ENCODE peak calls at places on chromosome 3, in five cellular contexts. P is K562, Q is H1, E is GM12878, L is HepG2. R is an unnamed sample. For H3K4me1, the result is how much of the 10 kb centered on the place peaks cover.

GRCh38 chr3:126557415-126557745 is 1.4 kb downstream of the C3orf22 start:
- DNase-seq in Q (peak), L (no peak), P (no peak), E (no peak), R (no peak)

GRCh38 chr3:113287111-113287817 is 75.9 kb downstream of the BOC start:
- DNase-seq in L (peak), P (peak), E (no peak), Q (no peak), R (peak)

GRCh38 chr3:30188713-30189112 is 417.7 kb upstream of the TGFBR2 start:
- DNase-seq in L (no peak), P (no peak), Q (no peak), E (no peak), R (no peak)

GRCh38 chr3:78580691-78581090 is 1187.1 kb downstream of the ROBO1 start:
- DNase-seq in P (no peak), L (no peak), Q (no peak), E (no peak), R (no peak)

GRCh38 chr3:134992586-134992985 is 197.5 kb downstream of the EPHB1 start:
- DNase-seq in L (no peak), Q (no peak), E (no peak), P (no peak), R (no peak)

GRCh38 chr3:64642327-64643151 is 45.3 kb downstream of the ADAMTS9 start:
- DNase-seq in Q (no peak), L (no peak), P (no peak), E (no peak), R (no peak)

GRCh38 chr3:179769411-179770247 is 116.8 kb downstream of the USP13 start:
- DNase-seq in P (no peak), E (no peak), Q (no peak), L (no peak), R (no peak)

GRCh38 chr3:45417949-45418847 is 29.8 kb downstream of the LARS2 start:
- DNase-seq in Q (no peak), P (no peak), L (no peak), E (no peak), R (no peak)

GRCh38 chr3:177523072-177523675 is 325.9 kb upstream of the TBL1XR1 start:
- DNase-seq in P (no peak), E (no peak), Q (no peak), L (no peak), R (no peak)

GRCh38 chr3:8619548-8619947 is 25.1 kb downstream of the SSUH2 start:
- DNase-seq in P (no peak), L (no peak), E (no peak), Q (no peak), R (no peak)

GRCh38 chr3:160052385-160053047 is 63.9 kb downstream of the IL12A start:
- DNase-seq in Q (no peak), E (no peak), P (no peak), L (no peak), R (no peak)

GRCh38 chr3:112531358-112531781 is 30.4 kb downstream of the ATG3 start:
- DNase-seq in L (peak), E (no peak), Q (no peak), P (peak), R (peak)

GRCh38 chr3:196639517-196640500 is at the start of gene NRROS:
- DNase-seq in E (no peak), P (peak), L (no peak), Q (peak), R (no peak)

GRCh38 chr3:20573175-20573574 is 387.2 kb upstream of the SGO1 start:
- DNase-seq in E (no peak), P (no peak), L (no peak), Q (no peak), R (no peak)

GRCh38 chr3:127822836-127823589 is 698 bp upstream of the MGLL start:
- DNase-seq in E (no peak), P (peak), L (no peak), Q (no peak), R (no peak)

GRCh38 chr3:115071611-115072010 is 75.5 kb downstream of the ZBTB20 start:
- DNase-seq in Q (no peak), L (no peak), E (no peak), P (no peak), R (no peak)

GRCh38 chr3:135082706-135083105 is 287.6 kb downstream of the EPHB1 start:
- DNase-seq in P (no peak), E (no peak), Q (no peak), L (no peak), R (no peak)

DNA sequence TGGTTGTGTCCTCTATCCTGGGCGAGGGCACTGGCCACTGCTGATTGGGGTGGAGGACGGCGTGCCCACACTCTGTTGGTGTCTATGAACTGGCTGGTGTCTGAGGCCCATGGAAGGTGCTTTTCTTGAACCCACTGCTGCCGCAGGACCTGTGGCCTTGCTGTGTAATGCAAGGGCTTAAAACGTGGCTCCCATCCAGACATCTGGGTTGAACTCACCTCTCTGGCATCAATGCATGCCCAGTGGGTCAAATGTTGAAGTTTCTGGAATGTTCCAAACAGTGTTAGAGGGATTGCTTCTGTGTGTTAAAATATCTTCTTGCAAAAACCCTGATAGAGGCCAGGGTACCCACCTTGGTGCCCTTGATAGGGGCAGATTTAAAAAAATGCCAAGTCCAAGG is 42.6 kb downstream of the FAM3D start:
- DNase-seq in E (no peak), Q (no peak), L (no peak), P (no peak), R (no peak)
- H3K4me1 ChIP-seq in E (under half), Q (under half), L (under half), P (under half), R (under half)

DNA sequence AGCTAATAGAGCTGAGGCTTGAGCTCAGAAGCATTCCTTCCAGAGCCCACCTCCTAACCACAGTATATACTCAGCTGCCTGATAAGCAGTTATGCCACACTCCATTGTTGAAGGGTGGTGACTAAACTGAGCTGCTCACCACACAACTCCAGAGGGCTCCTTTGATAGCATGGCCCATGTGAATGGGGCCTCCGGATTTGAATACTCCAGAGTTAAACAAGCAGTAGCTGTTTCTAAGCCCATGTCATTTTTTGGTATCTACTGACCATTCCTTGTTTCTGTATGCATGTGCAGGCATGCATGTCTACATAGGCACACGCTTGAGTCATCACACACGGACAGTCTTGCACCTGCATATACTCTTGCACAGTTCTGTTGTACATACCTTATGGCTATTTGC is 28.9 kb downstream of the IGSF10 start:
- DNase-seq in Q (no peak), P (no peak), L (no peak), E (no peak), R (no peak)
- TF ChIP-seq SP1 in Q (no peak), P (no peak), L (no peak), E (no peak), R (no peak)

DNA sequence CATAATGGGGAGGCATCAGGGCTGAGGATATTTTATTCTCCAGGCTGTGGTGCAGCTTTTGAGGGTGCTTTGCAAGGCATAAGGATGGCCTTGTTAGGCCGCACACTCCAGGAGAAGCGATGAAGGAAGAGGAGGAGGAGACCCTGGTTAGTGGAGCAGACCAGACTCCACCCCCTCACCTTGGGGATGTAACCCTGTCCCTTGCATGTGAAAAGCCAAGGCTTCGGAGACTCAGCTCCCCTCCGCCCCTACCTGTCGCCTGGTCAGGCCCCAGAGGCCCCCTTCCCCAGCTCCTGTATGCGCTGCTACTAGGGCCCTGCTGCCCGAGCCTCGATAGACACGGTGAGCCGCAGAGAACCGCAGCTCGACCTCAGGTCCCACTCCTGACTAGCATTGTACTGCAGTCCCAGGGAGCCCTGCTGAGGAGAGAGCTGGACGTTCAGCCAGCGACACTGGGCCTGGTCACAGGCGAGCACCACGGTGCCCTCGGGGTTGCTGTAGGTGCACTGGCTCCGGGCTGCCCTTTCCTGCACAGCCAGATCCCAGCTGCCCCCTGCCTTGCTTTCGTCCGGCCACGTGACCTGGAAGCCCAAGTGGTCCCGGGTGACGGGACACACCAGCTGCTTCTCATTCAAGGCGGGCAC is 10.2 kb downstream of the CPN2 start:
- DNase-seq in Q (no peak), E (no peak), L (no peak), P (no peak), R (no peak)
- TF ChIP-seq POLR2A in Q (no peak), E (no peak), L (no peak), P (no peak), R (no peak)

DNA sequence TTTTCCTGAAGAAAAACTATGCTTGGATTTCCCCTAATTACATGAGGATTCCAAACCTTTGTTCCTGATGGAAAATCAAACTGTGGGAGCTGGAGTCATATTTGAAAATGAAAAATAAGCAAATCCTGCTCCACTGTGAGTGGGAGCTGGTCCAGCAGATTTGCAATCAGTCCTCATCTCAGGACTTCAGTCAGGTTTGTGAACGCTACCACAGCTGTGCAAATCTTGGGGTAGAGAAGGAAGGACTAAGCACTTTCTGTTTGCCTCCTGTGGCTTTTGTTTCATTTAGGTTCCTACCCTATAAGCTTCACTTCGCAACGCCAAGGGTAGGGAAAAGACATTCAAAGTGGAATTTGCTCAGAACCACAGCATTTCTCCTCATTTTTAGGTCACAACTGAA is 238.2 kb downstream of the TUSC7 start:
- DNase-seq in L (no peak), Q (no peak), P (no peak), E (no peak), R (no peak)
- H3K4me1 ChIP-seq in L (under half), Q (under half), P (under half), E (under half), R (under half)

DNA sequence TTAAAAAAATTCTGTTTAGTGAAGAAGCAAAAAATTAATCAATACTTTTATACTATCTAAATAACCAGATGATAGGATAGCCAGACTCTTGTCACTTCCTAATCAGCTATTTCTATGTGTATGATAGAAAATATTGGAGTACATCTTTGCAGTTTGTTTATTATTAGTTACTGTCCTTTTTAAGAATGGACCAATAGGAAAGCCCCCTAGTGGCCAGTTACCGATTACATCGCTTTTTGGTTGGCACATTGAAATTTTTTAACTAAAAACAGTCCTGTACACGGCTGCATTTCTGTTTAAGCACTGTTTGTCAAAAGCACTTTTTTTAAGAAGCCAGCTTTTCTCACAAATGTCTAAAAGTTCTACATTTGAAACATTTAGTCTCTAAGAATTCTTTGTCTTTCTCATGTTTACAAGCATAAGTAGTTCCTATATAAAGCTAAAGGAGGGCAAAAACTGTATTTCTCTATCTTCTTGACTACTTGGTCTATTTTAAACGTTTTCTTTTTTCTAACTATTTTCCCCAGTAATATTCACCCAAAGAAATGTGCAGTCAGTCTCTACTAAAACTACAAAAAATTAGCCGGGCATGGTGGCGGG is 253.2 kb upstream of the LRTM1 start:
- DNase-seq in L (peak), E (no peak), P (peak), Q (peak), R (no peak)
- TF ChIP-seq SP1 in L (no peak), E (no peak), P (no peak), Q (no peak), R (no peak)

DNA sequence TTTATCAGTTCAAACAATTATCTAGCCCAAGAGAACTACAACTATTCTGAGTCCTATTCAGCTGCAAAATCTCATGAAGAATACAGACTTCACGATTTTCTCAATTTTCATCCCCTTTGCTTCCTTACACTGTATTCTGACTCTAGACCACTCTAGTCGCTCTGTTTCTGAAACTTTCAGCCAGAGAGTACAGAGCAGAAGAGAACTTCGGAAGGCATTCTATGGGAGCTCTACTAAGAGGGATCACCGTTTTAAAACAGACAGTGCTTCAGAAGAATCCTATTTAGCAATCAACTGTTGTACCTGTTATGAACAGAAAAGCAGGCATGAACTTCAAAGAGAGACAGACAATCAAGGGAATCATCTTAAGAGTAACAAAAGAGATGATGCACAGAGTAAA is 419.4 kb downstream of the SHQ1 start:
- DNase-seq in L (no peak), E (no peak), P (no peak), Q (no peak), R (no peak)
- TF ChIP-seq POLR2A in L (no peak), E (no peak), P (no peak), Q (no peak), R (no peak)

GRCh38 chr3:172154768-172155649 is 115.6 kb downstream of the FNDC3B start:
- DNase-seq in E (no peak), P (no peak), Q (no peak), L (no peak), R (no peak)
- H3K4me1 ChIP-seq in E (under half), P (under half), Q (under half), L (half or more), R (half or more)

DNA sequence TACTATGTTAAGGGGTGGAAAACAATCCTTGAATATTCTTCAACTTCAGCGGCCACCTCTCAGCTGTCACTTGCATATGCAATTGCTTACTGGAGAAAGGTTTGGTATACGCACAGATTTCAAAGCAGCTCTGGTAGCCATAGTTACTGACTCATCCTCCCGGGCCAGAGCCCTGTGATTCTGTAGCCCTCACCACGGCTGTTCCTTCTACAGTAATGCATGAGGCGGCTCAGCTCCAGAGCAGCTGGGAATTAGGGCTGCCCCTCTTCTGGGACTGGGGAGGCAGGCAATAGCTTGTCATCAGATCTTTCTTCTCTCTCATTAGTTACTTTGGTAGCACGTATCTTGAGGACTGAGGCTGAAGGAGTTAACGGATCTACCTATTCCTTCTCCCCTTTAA is 54.9 kb downstream of the ETV5 start:
- DNase-seq in P (no peak), Q (no peak), E (no peak), L (no peak), R (no peak)
- TF ChIP-seq SP1 in P (no peak), Q (no peak), E (no peak), L (no peak), R (no peak)

GRCh38 chr3:57226156-57226555 is 1.4 kb upstream of the APPL1 start:
- DNase-seq in P (no peak), L (no peak), E (no peak), Q (no peak), R (no peak)

GRCh38 chr3:57228734-57229505 is 1.4 kb downstream of the APPL1 start:
- DNase-seq in E (no peak), L (no peak), P (no peak), Q (no peak), R (no peak)

GRCh38 chr3:57227930-57228733 is 603 bp downstream of the APPL1 start:
- DNase-seq in Q (peak), E (no peak), L (no peak), P (peak), R (no peak)

GRCh38 chr3:57224856-57225255 is 2.7 kb upstream of the APPL1 start:
- DNase-seq in E (no peak), P (no peak), Q (no peak), L (no peak), R (no peak)

DNA sequence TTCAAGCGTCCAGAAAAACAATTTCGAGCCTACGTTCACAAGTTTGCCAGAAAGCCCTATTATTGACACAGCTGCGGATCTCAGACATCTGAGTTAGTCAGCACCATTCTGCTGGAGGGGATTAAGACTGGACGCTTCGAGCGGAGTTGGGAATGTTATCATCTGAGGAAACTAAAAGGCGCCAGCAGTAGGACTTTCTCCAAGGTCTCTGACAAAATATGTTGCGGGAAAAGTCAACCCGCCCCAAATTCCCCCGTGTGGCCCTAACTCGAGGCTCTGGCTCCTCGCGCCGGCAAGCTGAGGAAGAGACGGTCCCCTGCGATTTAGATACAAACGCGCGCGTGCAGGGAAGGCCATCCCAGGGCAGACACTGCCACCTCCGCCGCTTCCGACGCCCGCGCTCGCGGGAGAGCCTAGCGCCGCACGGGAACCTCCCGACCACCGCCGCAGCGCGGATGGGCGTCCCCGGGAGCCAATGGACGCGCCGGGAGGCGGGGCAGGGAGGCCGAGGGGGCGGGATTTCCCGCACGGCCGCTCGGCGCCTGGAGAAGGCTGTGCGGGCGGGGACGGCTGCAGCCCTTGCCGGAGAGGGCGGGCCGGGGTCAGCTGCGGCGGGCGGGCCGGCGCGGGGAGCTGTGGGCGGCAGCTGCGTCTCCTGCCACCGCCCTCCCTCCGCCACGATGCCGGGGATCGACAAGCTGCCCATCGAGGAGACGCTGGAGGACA is at the start of gene APPL1:
- DNase-seq in Q (peak), E (peak), L (peak), P (peak), R (peak)
- TF ChIP-seq POLR2A in Q (peak), E (peak), L (peak), P (peak), R (peak)

GRCh38 chr3:188000361-188000861 is 153.5 kb upstream of the LPP start:
- DNase-seq in Q (no peak), P (no peak), E (no peak), L (no peak), R (no peak)
- H3K4me1 ChIP-seq in Q (under half), P (under half), E (under half), L (half or more), R (under half)

R was measured in HCT116.